ENCODE peak calls at places on chromosomes 4 and X, in ten cellular contexts. One of them, this sample, is unnamed.

GRCh38 chr4:139144161-139144859 is 32.7 kb downstream of the ELF2 start:
- DNase-seq in K562: no peak
- DNase-seq in neural crest cell: no peak
- DNase-seq in A673: no peak
- DNase-seq in suprapubic skin: no peak
- DNase-seq in GM04503: peak
- DNase-seq in myocyte: peak
- DNase-seq in iPS-NIHi11: peak
- DNase-seq in cardiac fibroblast: peak
- DNase-seq in activated naive CD4-positive, alpha-beta T cell treated with anti-CD3 and anti-CD28 coated beads for 36 hours: no peak
- DNase-seq in this sample: peak

GRCh38 chr4:67204441-67204840 is 340.9 kb downstream of the CENPC start:
- DNase-seq in suprapubic skin: no peak
- DNase-seq in A673: peak
- DNase-seq in K562: no peak
- DNase-seq in GM04503: no peak
- DNase-seq in activated naive CD4-positive, alpha-beta T cell treated with anti-CD3 and anti-CD28 coated beads for 36 hours: no peak
- DNase-seq in neural crest cell: no peak
- DNase-seq in iPS-NIHi11: peak
- DNase-seq in myocyte: peak
- DNase-seq in cardiac fibroblast: no peak
- DNase-seq in this sample: no peak

GRCh38 chrX:15881498-15881897 is 26.9 kb upstream of the AP1S2 start:
- DNase-seq in iPS-NIHi11: no peak
- DNase-seq in A673: no peak
- DNase-seq in GM04503: no peak
- DNase-seq in cardiac fibroblast: no peak
- DNase-seq in neural crest cell: no peak
- DNase-seq in suprapubic skin: no peak
- DNase-seq in K562: no peak
- DNase-seq in activated naive CD4-positive, alpha-beta T cell treated with anti-CD3 and anti-CD28 coated beads for 36 hours: no peak
- DNase-seq in myocyte: no peak
- DNase-seq in this sample: no peak

GRCh38 chrX:50581405-50581804 is 110.8 kb upstream of the DGKK start:
- DNase-seq in myocyte: no peak
- DNase-seq in A673: no peak
- DNase-seq in GM04503: no peak
- DNase-seq in iPS-NIHi11: no peak
- DNase-seq in activated naive CD4-positive, alpha-beta T cell treated with anti-CD3 and anti-CD28 coated beads for 36 hours: no peak
- DNase-seq in neural crest cell: no peak
- DNase-seq in suprapubic skin: no peak
- DNase-seq in K562: no peak
- DNase-seq in cardiac fibroblast: no peak
- DNase-seq in this sample: no peak

GRCh38 chrX:153723351-153724251 is 586 bp downstream of the BCAP31 start:
- DNase-seq in GM04503: no peak
- DNase-seq in cardiac fibroblast: peak
- DNase-seq in iPS-NIHi11: peak
- DNase-seq in suprapubic skin: no peak
- DNase-seq in A673: peak
- DNase-seq in myocyte: no peak
- DNase-seq in neural crest cell: no peak
- DNase-seq in activated naive CD4-positive, alpha-beta T cell treated with anti-CD3 and anti-CD28 coated beads for 36 hours: peak
- DNase-seq in K562: peak
- DNase-seq in this sample: no peak

GRCh38 chr4:86098691-86099090 is 261.2 kb downstream of the MAPK10 start:
- DNase-seq in activated naive CD4-positive, alpha-beta T cell treated with anti-CD3 and anti-CD28 coated beads for 36 hours: no peak
- DNase-seq in myocyte: no peak
- DNase-seq in iPS-NIHi11: no peak
- DNase-seq in GM04503: no peak
- DNase-seq in cardiac fibroblast: no peak
- DNase-seq in A673: no peak
- DNase-seq in neural crest cell: no peak
- DNase-seq in suprapubic skin: no peak
- DNase-seq in K562: no peak
- DNase-seq in this sample: no peak

GRCh38 chrX:112901821-112902732 is 61.4 kb upstream of the AMOT start:
- DNase-seq in K562: no peak
- DNase-seq in suprapubic skin: no peak
- DNase-seq in cardiac fibroblast: no peak
- DNase-seq in GM04503: no peak
- DNase-seq in A673: no peak
- DNase-seq in iPS-NIHi11: no peak
- DNase-seq in activated naive CD4-positive, alpha-beta T cell treated with anti-CD3 and anti-CD28 coated beads for 36 hours: no peak
- DNase-seq in myocyte: no peak
- DNase-seq in neural crest cell: no peak
- DNase-seq in this sample: peak

GRCh38 chr4:119564106-119564505 is 64.5 kb downstream of the PDE5A start:
- DNase-seq in neural crest cell: no peak
- DNase-seq in K562: no peak
- DNase-seq in A673: no peak
- DNase-seq in suprapubic skin: no peak
- DNase-seq in iPS-NIHi11: no peak
- DNase-seq in GM04503: no peak
- DNase-seq in myocyte: no peak
- DNase-seq in activated naive CD4-positive, alpha-beta T cell treated with anti-CD3 and anti-CD28 coated beads for 36 hours: no peak
- DNase-seq in cardiac fibroblast: no peak
- DNase-seq in this sample: no peak

GRCh38 chr4:151841107-151841506 is 80.3 kb upstream of the GATB start:
- DNase-seq in iPS-NIHi11: no peak
- DNase-seq in suprapubic skin: no peak
- DNase-seq in GM04503: no peak
- DNase-seq in K562: no peak
- DNase-seq in A673: no peak
- DNase-seq in neural crest cell: no peak
- DNase-seq in activated naive CD4-positive, alpha-beta T cell treated with anti-CD3 and anti-CD28 coated beads for 36 hours: no peak
- DNase-seq in myocyte: no peak
- DNase-seq in cardiac fibroblast: no peak
- DNase-seq in this sample: no peak

GRCh38 chr4:7970031-7970946 is 30.6 kb upstream of the AFAP1 start:
- DNase-seq in cardiac fibroblast: peak
- DNase-seq in suprapubic skin: no peak
- DNase-seq in activated naive CD4-positive, alpha-beta T cell treated with anti-CD3 and anti-CD28 coated beads for 36 hours: peak
- DNase-seq in iPS-NIHi11: peak
- DNase-seq in A673: no peak
- DNase-seq in neural crest cell: no peak
- DNase-seq in K562: no peak
- DNase-seq in GM04503: no peak
- DNase-seq in myocyte: no peak
- DNase-seq in this sample: peak

GRCh38 chr4:8818063-8818881 is 53.4 kb downstream of the HMX1 start:
- DNase-seq in K562: no peak
- DNase-seq in activated naive CD4-positive, alpha-beta T cell treated with anti-CD3 and anti-CD28 coated beads for 36 hours: no peak
- DNase-seq in neural crest cell: no peak
- DNase-seq in iPS-NIHi11: no peak
- DNase-seq in cardiac fibroblast: no peak
- DNase-seq in myocyte: no peak
- DNase-seq in GM04503: no peak
- DNase-seq in A673: no peak
- DNase-seq in suprapubic skin: peak
- DNase-seq in this sample: no peak

GRCh38 chrX:32530802-32531403 is 680.4 kb downstream of the DMD start:
- DNase-seq in A673: peak
- DNase-seq in neural crest cell: peak
- DNase-seq in activated naive CD4-positive, alpha-beta T cell treated with anti-CD3 and anti-CD28 coated beads for 36 hours: peak
- DNase-seq in myocyte: peak
- DNase-seq in GM04503: no peak
- DNase-seq in cardiac fibroblast: peak
- DNase-seq in iPS-NIHi11: no peak
- DNase-seq in suprapubic skin: no peak
- DNase-seq in K562: peak
- DNase-seq in this sample: peak

GRCh38 chrX:17596051-17596450 is 141.2 kb upstream of the SCML1 start:
- DNase-seq in GM04503: no peak
- DNase-seq in suprapubic skin: no peak
- DNase-seq in iPS-NIHi11: no peak
- DNase-seq in neural crest cell: no peak
- DNase-seq in myocyte: no peak
- DNase-seq in A673: no peak
- DNase-seq in K562: no peak
- DNase-seq in cardiac fibroblast: peak
- DNase-seq in activated naive CD4-positive, alpha-beta T cell treated with anti-CD3 and anti-CD28 coated beads for 36 hours: no peak
- DNase-seq in this sample: peak

GRCh38 chr4:22988526-22988925 is 295.8 kb downstream of the GBA3 start:
- DNase-seq in neural crest cell: no peak
- DNase-seq in cardiac fibroblast: no peak
- DNase-seq in GM04503: no peak
- DNase-seq in iPS-NIHi11: no peak
- DNase-seq in suprapubic skin: no peak
- DNase-seq in K562: no peak
- DNase-seq in myocyte: no peak
- DNase-seq in activated naive CD4-positive, alpha-beta T cell treated with anti-CD3 and anti-CD28 coated beads for 36 hours: no peak
- DNase-seq in A673: no peak
- DNase-seq in this sample: no peak

GRCh38 chr4:3228881-3229280 is 20.1 kb upstream of the MSANTD1 start:
- DNase-seq in cardiac fibroblast: no peak
- DNase-seq in iPS-NIHi11: no peak
- DNase-seq in activated naive CD4-positive, alpha-beta T cell treated with anti-CD3 and anti-CD28 coated beads for 36 hours: no peak
- DNase-seq in myocyte: no peak
- DNase-seq in K562: no peak
- DNase-seq in A673: no peak
- DNase-seq in neural crest cell: no peak
- DNase-seq in GM04503: no peak
- DNase-seq in suprapubic skin: no peak
- DNase-seq in this sample: no peak

This sample was measured in renal cortical epithelial cell.